ENCODE peak calls at places on chromosome 14, in five cellular contexts. Q, I, M, O and U are unnamed samples.

GRCh38 chr14:32244404-32244803 is 41.3 kb upstream of the RNU6-8 start:
- DNase-seq in Q (no peak), I (no peak), M (peak; percentile 50), O (no peak), U (no peak)

GRCh38 chr14:85934123-85934885 is 404.4 kb downstream of the FLRT2 start:
- DNase-seq in Q (peak; percentile 30), I (peak; percentile 5), M (peak; percentile 65), O (no peak), U (peak; percentile 54)

GRCh38 chr14:79598339-79598738 is 613.0 kb downstream of the DIO2 start:
- DNase-seq in Q (no peak), I (no peak), M (peak; percentile 50), O (no peak), U (no peak)

GRCh38 chr14:33273978-33274377 is 335.3 kb downstream of the NPAS3 start:
- DNase-seq in Q (no peak), I (no peak), M (no peak), O (no peak), U (no peak)

GRCh38 chr14:100807979-100808734 is 17.8 kb upstream of the MEG3 start:
- DNase-seq in Q (no peak), I (no peak), M (no peak), O (no peak), U (no peak)

GRCh38 chr14:101878222-101879211 is 85.9 kb upstream of the DYNC1H1 start:
- DNase-seq in Q (no peak), I (no peak), M (no peak), O (no peak), U (no peak)

GRCh38 chr14:48584031-48584430 is 908.6 kb upstream of the MDGA2 start:
- DNase-seq in Q (no peak), I (peak; percentile 15), M (peak; percentile 43), O (no peak), U (no peak)

GRCh38 chr14:71498151-71498734 is 434.0 kb upstream of the RGS6 start:
- DNase-seq in Q (no peak), I (no peak), M (no peak), O (no peak), U (no peak)

GRCh38 chr14:39247256-39247655 is 13.5 kb downstream of the MIA2 start:
- DNase-seq in Q (no peak), I (peak; percentile 26), M (peak; percentile 88), O (no peak), U (no peak)

GRCh38 chr14:58299665-58300202 is 1.4 kb downstream of the ARID4A start:
- DNase-seq in Q (no peak), I (peak; percentile 41), M (peak; percentile 14), O (no peak), U (no peak)

GRCh38 chr14:32662234-32662633 is 276.4 kb upstream of the NPAS3 start:
- DNase-seq in Q (no peak), I (no peak), M (peak; percentile 60), O (no peak), U (no peak)

GRCh38 chr14:61860294-61860918 is 98.2 kb downstream of the SNAPC1 start:
- DNase-seq in Q (peak; percentile 36), I (peak; percentile 91), M (peak; percentile 59), O (no peak), U (peak; percentile 41)

GRCh38 chr14:61965030-61965745 is 203.0 kb downstream of the SNAPC1 start:
- DNase-seq in Q (peak; percentile 12), I (peak; percentile 92), M (peak; percentile 78), O (no peak), U (no peak)

GRCh38 chr14:37936971-37937370 is 270.7 kb upstream of the SSTR1 start:
- DNase-seq in Q (no peak), I (no peak), M (no peak), O (no peak), U (no peak)

GRCh38 chr14:82642425-82642824 is 1108.8 kb upstream of the SEL1L start:
- DNase-seq in Q (no peak), I (no peak), M (no peak), O (no peak), U (peak; percentile 21)

GRCh38 chr14:59439256-59440015 is 25.7 kb downstream of the GPR135 start:
- DNase-seq in Q (no peak), I (no peak), M (no peak), O (no peak), U (no peak)

GRCh38 chr14:25090716-25091454 is 40.9 kb upstream of the STXBP6 start:
- DNase-seq in Q (peak; percentile 55), I (peak; percentile 66), M (peak; percentile 17), O (no peak), U (no peak)

GRCh38 chr14:56057071-56057865 is 60.9 kb upstream of the PELI2 start:
- DNase-seq in Q (no peak), I (no peak), M (no peak), O (no peak), U (no peak)

GRCh38 chr14:34147461-34147860 is 196.6 kb upstream of the EGLN3 start:
- DNase-seq in Q (no peak), I (no peak), M (no peak), O (no peak), U (no peak)

GRCh38 chr14:67943947-67944346 is 124.4 kb downstream of the RAD51B start:
- DNase-seq in Q (peak; percentile 78), I (peak; percentile 91), M (peak; percentile 82), O (no peak), U (peak; percentile 59)

GRCh38 chr14:41521891-41522290 is 84.8 kb upstream of the LRFN5 start:
- DNase-seq in Q (no peak), I (no peak), M (no peak), O (no peak), U (no peak)

GRCh38 chr14:53608369-53608768 is 348.3 kb downstream of the BMP4 start:
- DNase-seq in Q (peak; percentile 94), I (no peak), M (peak; percentile 30), O (no peak), U (no peak)

GRCh38 chr14:95332641-95333040 is 12.9 kb upstream of the CLMN start:
- DNase-seq in Q (no peak), I (no peak), M (no peak), O (no peak), U (no peak)

GRCh38 chr14:105197274-105197673 is 16.2 kb upstream of the NUDT14 start:
- DNase-seq in Q (no peak), I (no peak), M (peak; percentile 76), O (no peak), U (no peak)

GRCh38 chr14:100384819-100385813 is 62.0 kb downstream of the SLC25A47 start:
- DNase-seq in Q (peak; percentile 34), I (peak; percentile 54), M (peak; percentile 65), O (no peak), U (no peak)